ENCODE peak calls at places on chromosomes 6 and 20, in four cellular contexts. Y is transverse colon; G is CD4-positive, alpha-beta T cell; M is choroid plexus epithelial cell. B is an unnamed sample.
A peak's percentile ranks its signal among the peaks of the same experiment; 100 is the strongest.

GRCh38 chr6:112180095-112180820 is 74.1 kb downstream of the LAMA4 start:
- DNase-seq in G (peak; percentile 14), Y (peak; percentile 19), M (peak; percentile 95), B (peak; percentile 20)

GRCh38 chr6:85460951-85461805 is 11.3 kb downstream of the NT5E start:
- DNase-seq in M (peak; percentile 90), Y (no peak), G (no peak), B (no peak)

GRCh38 chr6:147909645-147910044 is 401.2 kb downstream of the SAMD5 start:
- DNase-seq in M (peak; percentile 23), Y (no peak), G (no peak), B (no peak)

GRCh38 chr6:94254689-94255088 is 835.3 kb upstream of the EPHA7 start:
- DNase-seq in G (no peak), Y (no peak), M (peak; percentile 32), B (no peak)

GRCh38 chr6:108105584-108105983 is 31.0 kb upstream of the OSTM1 start:
- DNase-seq in G (no peak), M (peak; percentile 34), Y (no peak), B (no peak)

GRCh38 chr20:24695529-24696225 is 226.2 kb downstream of the SYNDIG1 start:
- DNase-seq in G (no peak), Y (no peak), M (no peak), B (no peak)

GRCh38 chr6:129730477-129731165 is 20.6 kb upstream of the ARHGAP18 start:
- DNase-seq in G (no peak), Y (no peak), M (peak; percentile 69), B (no peak)

GRCh38 chr6:7726416-7727149 is 684 bp downstream of the BMP6 start:
- DNase-seq in Y (no peak), G (no peak), M (no peak), B (peak; percentile 11)

GRCh38 chr6:11595903-11596302 is 58.4 kb downstream of the TMEM170B start:
- DNase-seq in Y (no peak), G (no peak), M (peak; percentile 51), B (no peak)

GRCh38 chr6:135162678-135163439 is 18.2 kb upstream of the MYB start:
- DNase-seq in M (peak; percentile 47), G (peak; percentile 5), Y (peak; percentile 49), B (peak; percentile 71)

GRCh38 chr6:148240866-148241477 is 101.7 kb upstream of the SASH1 start:
- DNase-seq in G (no peak), Y (no peak), M (peak; percentile 23), B (no peak)

GRCh38 chr6:38593419-38593818 is 46.3 kb downstream of the BTBD9 start:
- DNase-seq in Y (no peak), G (no peak), M (peak; percentile 41), B (no peak)

GRCh38 chr20:44019638-44020335 is 105.1 kb downstream of the TOX2 start:
- DNase-seq in Y (no peak), G (no peak), M (peak; percentile 52), B (no peak)

GRCh38 chr20:8624616-8625015 is 444.3 kb upstream of the PLCB4 start:
- DNase-seq in M (no peak), Y (no peak), G (no peak), B (no peak)

GRCh38 chr20:32959351-32960221 is 44.6 kb downstream of the SUN5 start:
- DNase-seq in M (no peak), G (no peak), Y (no peak), B (no peak)

GRCh38 chr20:10992776-10993175 is 319.0 kb upstream of the JAG1 start:
- DNase-seq in Y (no peak), M (peak; percentile 71), G (no peak), B (no peak)

GRCh38 chr6:100134703-100135102 is 140.7 kb upstream of the MCHR2 start:
- DNase-seq in G (no peak), M (peak; percentile 51), Y (no peak), B (no peak)

DNA sequence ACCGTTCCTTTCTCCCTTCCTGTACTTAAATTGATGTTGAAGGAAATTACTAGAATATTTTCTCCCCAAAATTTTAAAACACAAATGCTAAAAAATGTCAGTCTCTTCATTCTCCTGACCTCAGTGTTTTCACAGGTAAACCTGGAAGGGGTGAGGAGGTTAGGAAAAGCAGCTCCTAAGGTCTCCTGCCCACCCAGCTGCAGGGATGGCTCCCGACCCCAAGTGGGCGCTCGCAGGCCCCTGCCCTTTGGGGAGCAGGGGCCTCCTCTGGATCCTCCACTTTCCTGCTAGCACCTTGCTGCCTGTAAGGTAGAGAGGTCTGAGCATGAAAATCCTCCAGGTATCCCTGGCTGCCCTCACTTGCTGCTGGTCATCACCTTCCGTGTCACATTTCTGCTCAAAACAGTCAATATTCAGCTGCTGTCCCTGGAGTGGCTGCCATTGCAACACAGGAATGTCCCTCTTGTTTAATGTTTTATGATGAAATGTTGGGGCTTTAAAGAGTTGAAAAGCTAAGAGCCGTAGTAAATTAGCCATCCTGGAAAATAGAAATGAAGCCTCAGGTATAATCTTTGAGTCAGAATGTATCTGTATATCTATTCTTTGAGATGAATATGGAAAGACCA is 10.9 kb upstream of the HSP90AB1 start:
- DNase-seq in Y (no peak), G (no peak), M (no peak), B (no peak)
- TF ChIP-seq CTCF in Y (no peak), G (no peak), M (no peak), B (no peak)

GRCh38 chr6:143060806-143061596 is at the start of gene AIG1:
- DNase-seq in G (peak; percentile 44), Y (no peak), M (no peak), B (no peak)

GRCh38 chr6:143059616-143060353 is 904 bp upstream of the AIG1 start:
- DNase-seq in Y (peak; percentile 22), G (no peak), M (peak; percentile 86), B (no peak)

GRCh38 chr6:143061597-143062385 is 1.1 kb downstream of the AIG1 start:
- DNase-seq in M (no peak), G (no peak), Y (no peak), B (no peak)

GRCh38 chr6:143058987-143059386 is 1.7 kb upstream of the AIG1 start:
- DNase-seq in M (no peak), G (no peak), Y (no peak), B (no peak)

DNA sequence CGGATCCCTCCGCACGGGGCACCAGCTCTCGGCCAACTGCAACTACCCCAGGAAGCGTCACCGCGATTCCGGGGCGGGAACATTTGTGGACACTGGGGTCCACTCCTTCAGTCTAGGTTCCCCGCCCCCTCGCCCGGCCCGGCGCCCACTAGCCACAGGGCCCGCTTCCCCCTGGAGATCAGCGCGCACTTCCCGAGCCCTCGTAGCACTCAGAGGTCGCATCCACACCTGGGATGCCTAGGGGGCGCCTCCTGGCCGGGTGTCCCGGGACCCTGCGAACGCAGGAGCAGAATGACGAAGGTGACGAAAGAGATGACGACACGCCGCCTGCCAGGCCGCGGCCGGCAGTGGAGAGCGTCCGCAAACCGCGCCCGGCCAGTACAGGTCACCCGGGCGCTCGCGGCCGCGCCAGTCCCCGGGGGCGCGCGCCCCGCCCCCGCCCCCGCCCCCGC is 309 bp upstream of the AIG1 start:
- DNase-seq in G (peak; percentile 61), Y (peak; percentile 89), M (peak; percentile 82), B (peak; percentile 88)
- TF ChIP-seq CTCF in G (peak; percentile 42), Y (no peak), M (peak; percentile 27), B (no peak)

GRCh38 chr6:302760-303159 is 10.5 kb downstream of the DUSP22 start:
- DNase-seq in M (no peak), Y (no peak), G (no peak), B (no peak)

GRCh38 chr6:303263-303662 is 11.0 kb downstream of the DUSP22 start:
- DNase-seq in G (no peak), Y (no peak), M (no peak), B (peak; percentile 41)

GRCh38 chr6:304833-305370 is 12.6 kb downstream of the DUSP22 start:
- DNase-seq in M (no peak), Y (no peak), G (no peak), B (no peak)

GRCh38 chr6:305371-306206 is 13.3 kb downstream of the DUSP22 start:
- DNase-seq in Y (no peak), G (no peak), M (no peak), B (no peak)

GRCh38 chr6:303948-304558 is 11.8 kb downstream of the DUSP22 start:
- DNase-seq in M (no peak), Y (no peak), G (no peak), B (no peak)
- TF ChIP-seq CTCF in M (peak; percentile 28), Y (no peak), G (no peak), B (no peak)

DNA sequence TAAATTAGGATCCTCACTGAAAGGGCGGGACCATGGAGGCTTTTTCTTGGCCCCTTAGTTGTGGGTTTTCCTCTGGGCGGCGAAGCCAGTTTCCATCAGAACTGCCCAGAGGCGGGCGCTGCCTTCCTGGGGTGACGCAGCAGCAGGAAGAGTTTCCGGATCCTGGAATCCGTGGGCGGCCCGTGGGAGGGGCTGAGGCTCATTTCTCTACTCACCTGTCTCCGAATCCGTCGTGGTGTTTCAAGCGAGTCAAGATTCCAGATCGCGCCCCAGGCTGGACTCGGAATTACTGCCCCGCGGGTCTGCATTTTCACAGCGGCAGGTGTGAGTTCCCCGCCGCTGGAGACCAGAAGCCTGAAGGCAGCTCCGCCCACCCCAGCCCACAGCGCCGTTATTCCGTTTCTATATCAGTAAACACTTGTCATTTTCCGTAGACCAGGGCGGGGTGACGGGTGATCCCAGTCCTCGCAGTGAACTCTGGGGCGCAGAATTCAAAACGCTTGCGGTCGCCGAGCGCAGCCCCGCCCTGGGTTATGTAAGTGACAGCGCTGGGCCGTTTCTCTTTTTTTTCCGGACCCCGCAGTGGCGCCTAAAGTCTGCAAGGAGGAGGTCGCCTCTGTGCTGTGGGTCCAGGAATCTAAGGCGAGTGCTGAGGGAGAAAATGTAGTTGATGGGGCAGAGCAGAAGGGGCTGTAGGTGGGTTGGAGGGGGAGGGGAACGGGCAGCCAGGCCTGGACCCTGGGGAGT is 27.2 kb upstream of the POU5F1 start:
- DNase-seq in Y (peak; percentile 95), G (peak; percentile 91), M (peak; percentile 63), B (peak; percentile 91)
- TF ChIP-seq CTCF in Y (no peak), G (no peak), M (no peak), B (no peak)

GRCh38 chr20:56247954-56248782 is at the start of gene MC3R:
- DNase-seq in M (peak; percentile 45), Y (peak; percentile 38), G (peak; percentile 2), B (peak; percentile 80)
- TF ChIP-seq CTCF in M (peak; percentile 62), Y (peak; percentile 45), G (peak; percentile 41), B (peak; percentile 70)

GRCh38 chr6:127547909-127548649 is 28.9 kb upstream of the C6orf58 start:
- DNase-seq in Y (no peak), M (peak; percentile 45), G (no peak), B (no peak)

GRCh38 chr6:127550403-127550802 is 26.6 kb upstream of the C6orf58 start:
- DNase-seq in Y (no peak), M (peak; percentile 68), G (no peak), B (no peak)

GRCh38 chr6:127547215-127547614 is 28.1 kb upstream of the MTCL3 start:
- DNase-seq in Y (no peak), M (peak; percentile 30), G (no peak), B (no peak)
- TF ChIP-seq CTCF in Y (no peak), M (peak; percentile 53), G (no peak), B (no peak)

DNA sequence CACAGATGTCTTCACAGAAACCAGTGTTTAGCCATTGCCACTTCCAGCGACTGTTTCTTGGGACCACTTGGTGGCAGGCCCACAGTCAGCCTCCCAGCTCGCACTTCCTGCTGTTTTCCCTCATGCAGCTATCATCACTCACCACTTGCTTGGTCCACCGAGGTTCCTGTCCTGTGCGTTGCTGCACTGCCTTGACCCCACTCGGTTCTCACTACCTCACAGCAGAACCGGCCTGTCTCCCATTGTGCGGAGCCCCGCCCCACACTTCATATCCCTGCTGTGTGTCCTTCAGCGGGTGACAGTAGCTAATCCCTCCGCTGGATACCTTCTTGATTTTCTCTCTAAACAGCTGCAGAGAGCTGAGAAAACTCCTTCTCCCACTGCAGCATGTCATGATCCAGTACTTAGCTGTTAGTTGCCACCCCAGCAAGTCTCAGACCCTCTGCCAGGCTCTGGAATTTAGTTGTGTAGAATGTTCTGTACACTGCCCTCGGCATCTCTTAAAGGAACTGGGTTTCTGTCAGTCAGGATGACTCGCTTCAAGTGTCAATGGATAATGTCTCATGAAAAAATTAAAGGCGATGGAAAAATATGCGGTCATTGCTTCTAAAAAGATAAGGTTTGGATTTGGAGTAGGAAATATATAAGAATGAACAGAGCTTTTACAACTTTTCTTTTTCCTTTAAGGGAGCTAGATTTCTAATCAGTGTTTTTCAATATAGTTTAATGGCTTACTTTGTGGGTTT is 208.0 kb downstream of the FARS2 start:
- DNase-seq in Y (no peak), M (no peak), G (no peak), B (no peak)
- TF ChIP-seq CTCF in Y (no peak), M (no peak), G (no peak), B (no peak)